ENCODE peak calls at places on chromosomes 12 and 14, in seven cellular contexts. One of them, this sample, is unnamed.

GRCh38 chr12:120235369-120236123 is 30.0 kb downstream of the PXN start:
- DNase-seq in GDM1: no peak
- DNase-seq in astrocyte: no peak
- DNase-seq in lower leg skin: no peak
- DNase-seq in SIG-M5: no peak
- DNase-seq in midbrain: no peak
- DNase-seq in H4: no peak
- DNase-seq in this sample: no peak

GRCh38 chr12:131222271-131223139 is 268.8 kb downstream of the ADGRD1 start:
- DNase-seq in GDM1: peak; percentile 94
- DNase-seq in astrocyte: no peak
- DNase-seq in lower leg skin: no peak
- DNase-seq in SIG-M5: no peak
- DNase-seq in midbrain: no peak
- DNase-seq in H4: no peak
- DNase-seq in this sample: peak; percentile 6

GRCh38 chr14:65179918-65180724 is 77.8 kb upstream of the MAX start:
- DNase-seq in GDM1: no peak
- DNase-seq in astrocyte: peak; percentile 93
- DNase-seq in lower leg skin: peak; percentile 90
- DNase-seq in SIG-M5: no peak
- DNase-seq in midbrain: no peak
- DNase-seq in H4: peak; percentile 87
- DNase-seq in this sample: no peak

GRCh38 chr14:74347795-74348100 is 523 bp upstream of the VRTN start:
- DNase-seq in GDM1: no peak
- DNase-seq in astrocyte: no peak
- DNase-seq in lower leg skin: no peak
- DNase-seq in SIG-M5: no peak
- DNase-seq in midbrain: no peak
- DNase-seq in H4: no peak
- DNase-seq in this sample: no peak

GRCh38 chr12:50087995-50088394 is 2.9 kb downstream of the SMARCD1 start:
- DNase-seq in GDM1: no peak
- DNase-seq in astrocyte: peak; percentile 31
- DNase-seq in lower leg skin: no peak
- DNase-seq in SIG-M5: no peak
- DNase-seq in midbrain: no peak
- DNase-seq in H4: no peak
- DNase-seq in this sample: peak; percentile 69

GRCh38 chr12:76633415-76633814 is 73.8 kb upstream of the OSBPL8 start:
- DNase-seq in GDM1: no peak
- DNase-seq in astrocyte: no peak
- DNase-seq in lower leg skin: no peak
- DNase-seq in SIG-M5: no peak
- DNase-seq in midbrain: no peak
- DNase-seq in H4: no peak
- DNase-seq in this sample: no peak

GRCh38 chr14:33229269-33229924 is 290.7 kb downstream of the NPAS3 start:
- DNase-seq in GDM1: no peak
- DNase-seq in astrocyte: peak; percentile 16
- DNase-seq in lower leg skin: no peak
- DNase-seq in SIG-M5: no peak
- DNase-seq in midbrain: peak; percentile 88
- DNase-seq in H4: peak; percentile 50
- DNase-seq in this sample: peak; percentile 95

GRCh38 chr14:91858536-91859275 is 8.6 kb downstream of the TC2N start:
- DNase-seq in GDM1: no peak
- DNase-seq in astrocyte: no peak
- DNase-seq in lower leg skin: no peak
- DNase-seq in SIG-M5: no peak
- DNase-seq in midbrain: no peak
- DNase-seq in H4: peak; percentile 81
- DNase-seq in this sample: no peak

GRCh38 chr12:18297883-18298282 is 36.6 kb downstream of the PIK3C2G start:
- DNase-seq in GDM1: no peak
- DNase-seq in astrocyte: no peak
- DNase-seq in lower leg skin: no peak
- DNase-seq in SIG-M5: no peak
- DNase-seq in midbrain: no peak
- DNase-seq in H4: no peak
- DNase-seq in this sample: no peak

GRCh38 chr12:110555509-110556406 is 27.4 kb downstream of the PPTC7 start:
- DNase-seq in GDM1: no peak
- DNase-seq in astrocyte: peak; percentile 82
- DNase-seq in lower leg skin: no peak
- DNase-seq in SIG-M5: no peak
- DNase-seq in midbrain: no peak
- DNase-seq in H4: peak; percentile 67
- DNase-seq in this sample: no peak

GRCh38 chr14:49456589-49456988 is 129.6 kb downstream of the RPS29 start:
- DNase-seq in GDM1: no peak
- DNase-seq in astrocyte: no peak
- DNase-seq in lower leg skin: no peak
- DNase-seq in SIG-M5: no peak
- DNase-seq in midbrain: no peak
- DNase-seq in H4: no peak
- DNase-seq in this sample: no peak

GRCh38 chr12:54958048-54958658 is 26.4 kb downstream of the TESPA1 start:
- DNase-seq in GDM1: peak; percentile 16
- DNase-seq in astrocyte: peak; percentile 38
- DNase-seq in lower leg skin: no peak
- DNase-seq in SIG-M5: no peak
- DNase-seq in midbrain: peak; percentile 85
- DNase-seq in H4: peak; percentile 55
- DNase-seq in this sample: peak; percentile 88